ENCODE peak calls at places on chromosome 18, in seven cellular contexts. One of them, this sample, is unnamed.

GRCh38 chr18:34707670-34708069 is 2.4 kb upstream of the DTNA start:
- DNase-seq in T-helper 1 cell: no peak
- DNase-seq in lung microvascular endothelial cell: peak
- DNase-seq in GF-D8: no peak
- DNase-seq in MCF 10A: peak
- DNase-seq in stimulated activated CD4-positive, alpha-beta T cell treated with anti-CD3 and anti-CD28 coated beads, Interleukin-1b, Interleukin-23, amount 100 ng/mL, for 4 hours: no peak
- DNase-seq in left lobe of liver: no peak
- DNase-seq in this sample: no peak

GRCh38 chr18:58195278-58195721 is 151.3 kb downstream of the NEDD4L start:
- DNase-seq in GF-D8: no peak
- DNase-seq in left lobe of liver: no peak
- DNase-seq in stimulated activated CD4-positive, alpha-beta T cell treated with anti-CD3 and anti-CD28 coated beads, Interleukin-1b, Interleukin-23, amount 100 ng/mL, for 4 hours: peak
- DNase-seq in lung microvascular endothelial cell: no peak
- DNase-seq in MCF 10A: peak
- DNase-seq in T-helper 1 cell: no peak
- DNase-seq in this sample: no peak

GRCh38 chr18:9700261-9700796 is 7.8 kb upstream of the RAB31 start:
- DNase-seq in lung microvascular endothelial cell: no peak
- DNase-seq in GF-D8: peak
- DNase-seq in MCF 10A: no peak
- DNase-seq in stimulated activated CD4-positive, alpha-beta T cell treated with anti-CD3 and anti-CD28 coated beads, Interleukin-1b, Interleukin-23, amount 100 ng/mL, for 4 hours: no peak
- DNase-seq in left lobe of liver: no peak
- DNase-seq in T-helper 1 cell: no peak
- DNase-seq in this sample: no peak

GRCh38 chr18:40066368-40066767 is 1888.7 kb upstream of the PIK3C3 start:
- DNase-seq in MCF 10A: no peak
- DNase-seq in T-helper 1 cell: no peak
- DNase-seq in stimulated activated CD4-positive, alpha-beta T cell treated with anti-CD3 and anti-CD28 coated beads, Interleukin-1b, Interleukin-23, amount 100 ng/mL, for 4 hours: no peak
- DNase-seq in GF-D8: no peak
- DNase-seq in left lobe of liver: no peak
- DNase-seq in lung microvascular endothelial cell: no peak
- DNase-seq in this sample: no peak

GRCh38 chr18:33700513-33700976 is 122.5 kb downstream of the ASXL3 start:
- DNase-seq in MCF 10A: no peak
- DNase-seq in T-helper 1 cell: no peak
- DNase-seq in lung microvascular endothelial cell: no peak
- DNase-seq in stimulated activated CD4-positive, alpha-beta T cell treated with anti-CD3 and anti-CD28 coated beads, Interleukin-1b, Interleukin-23, amount 100 ng/mL, for 4 hours: no peak
- DNase-seq in left lobe of liver: no peak
- DNase-seq in GF-D8: no peak
- DNase-seq in this sample: no peak

GRCh38 chr18:61334951-61335736 is 1.9 kb downstream of the CDH20 start:
- DNase-seq in MCF 10A: no peak
- DNase-seq in stimulated activated CD4-positive, alpha-beta T cell treated with anti-CD3 and anti-CD28 coated beads, Interleukin-1b, Interleukin-23, amount 100 ng/mL, for 4 hours: no peak
- DNase-seq in T-helper 1 cell: no peak
- DNase-seq in left lobe of liver: no peak
- DNase-seq in lung microvascular endothelial cell: no peak
- DNase-seq in GF-D8: no peak
- DNase-seq in this sample: no peak

GRCh38 chr18:56458770-56459450 is 179.5 kb downstream of the TXNL1 start:
- DNase-seq in lung microvascular endothelial cell: peak
- DNase-seq in stimulated activated CD4-positive, alpha-beta T cell treated with anti-CD3 and anti-CD28 coated beads, Interleukin-1b, Interleukin-23, amount 100 ng/mL, for 4 hours: no peak
- DNase-seq in GF-D8: no peak
- DNase-seq in left lobe of liver: no peak
- DNase-seq in T-helper 1 cell: no peak
- DNase-seq in MCF 10A: no peak
- DNase-seq in this sample: no peak

GRCh38 chr18:57141208-57142129 is 5.4 kb upstream of the BOD1L2 start:
- DNase-seq in GF-D8: no peak
- DNase-seq in stimulated activated CD4-positive, alpha-beta T cell treated with anti-CD3 and anti-CD28 coated beads, Interleukin-1b, Interleukin-23, amount 100 ng/mL, for 4 hours: no peak
- DNase-seq in lung microvascular endothelial cell: no peak
- DNase-seq in T-helper 1 cell: no peak
- DNase-seq in left lobe of liver: peak
- DNase-seq in MCF 10A: peak
- DNase-seq in this sample: no peak

GRCh38 chr18:66682855-66683322 is 79.0 kb upstream of the CDH19 start:
- DNase-seq in MCF 10A: no peak
- DNase-seq in lung microvascular endothelial cell: peak
- DNase-seq in T-helper 1 cell: no peak
- DNase-seq in stimulated activated CD4-positive, alpha-beta T cell treated with anti-CD3 and anti-CD28 coated beads, Interleukin-1b, Interleukin-23, amount 100 ng/mL, for 4 hours: no peak
- DNase-seq in left lobe of liver: no peak
- DNase-seq in GF-D8: no peak
- DNase-seq in this sample: no peak

GRCh38 chr18:57110295-57110694 is 36.6 kb upstream of the BOD1L2 start:
- DNase-seq in lung microvascular endothelial cell: no peak
- DNase-seq in stimulated activated CD4-positive, alpha-beta T cell treated with anti-CD3 and anti-CD28 coated beads, Interleukin-1b, Interleukin-23, amount 100 ng/mL, for 4 hours: no peak
- DNase-seq in GF-D8: no peak
- DNase-seq in T-helper 1 cell: no peak
- DNase-seq in MCF 10A: peak
- DNase-seq in left lobe of liver: no peak
- DNase-seq in this sample: no peak

GRCh38 chr18:55318864-55319516 is 269.0 kb downstream of the TCF4 start:
- DNase-seq in lung microvascular endothelial cell: peak
- DNase-seq in stimulated activated CD4-positive, alpha-beta T cell treated with anti-CD3 and anti-CD28 coated beads, Interleukin-1b, Interleukin-23, amount 100 ng/mL, for 4 hours: no peak
- DNase-seq in GF-D8: peak
- DNase-seq in T-helper 1 cell: no peak
- DNase-seq in MCF 10A: no peak
- DNase-seq in left lobe of liver: no peak
- DNase-seq in this sample: no peak

GRCh38 chr18:76615065-76615733 is 120.2 kb upstream of the ZNF516 start:
- DNase-seq in MCF 10A: no peak
- DNase-seq in T-helper 1 cell: no peak
- DNase-seq in stimulated activated CD4-positive, alpha-beta T cell treated with anti-CD3 and anti-CD28 coated beads, Interleukin-1b, Interleukin-23, amount 100 ng/mL, for 4 hours: no peak
- DNase-seq in left lobe of liver: no peak
- DNase-seq in GF-D8: no peak
- DNase-seq in lung microvascular endothelial cell: no peak
- DNase-seq in this sample: no peak

This sample was measured in type B pancreatic cell.